ENCODE peak calls at places on chromosome 12, in six cellular contexts. A is GM12878, C is SK-N-SH, O is Panc1, K is HepG2, L is HCT116. U is an unnamed sample.

GRCh38 chr12:14772946-14773345 is 30.3 kb downstream of the WBP11 start:
- DNase-seq in A (no peak), C (no peak), O (no peak), K (no peak), L (no peak), U (no peak)

GRCh38 chr12:95633049-95633545 is 81.8 kb upstream of the USP44 start:
- DNase-seq in A (no peak), C (no peak), O (no peak), K (peak; percentile 33), L (peak; percentile 87), U (peak; percentile 9)

GRCh38 chr12:47105914-47106674 is 26.3 kb upstream of the AMIGO2 start:
- DNase-seq in A (no peak), C (no peak), O (no peak), K (no peak), L (no peak), U (no peak)

GRCh38 chr12:11807453-11807852 is 158.0 kb downstream of the ETV6 start:
- DNase-seq in A (no peak), C (no peak), O (no peak), K (no peak), L (no peak), U (no peak)

GRCh38 chr12:48165089-48166031 is 8.0 kb upstream of the ASB8 start:
- DNase-seq in A (peak; percentile 45), C (peak; percentile 67), O (peak; percentile 52), K (peak; percentile 44), L (peak; percentile 57), U (no peak)

GRCh38 chr12:122909442-122910288 is 13.7 kb upstream of the VPS37B start:
- DNase-seq in A (no peak), C (peak; percentile 69), O (no peak), K (no peak), L (no peak), U (no peak)

GRCh38 chr12:31234955-31235867 is 90.7 kb downstream of the SINHCAF start:
- DNase-seq in A (no peak), C (peak; percentile 68), O (no peak), K (peak; percentile 7), L (peak; percentile 18), U (no peak)

GRCh38 chr12:95918194-95918993 is 24.0 kb downstream of the CCDC38 start:
- DNase-seq in A (no peak), C (peak; percentile 70), O (peak; percentile 39), K (peak; percentile 71), L (peak; percentile 37), U (peak; percentile 27)

GRCh38 chr12:92552412-92553108 is 150.2 kb upstream of the PLEKHG7 start:
- DNase-seq in A (no peak), C (no peak), O (no peak), K (no peak), L (no peak), U (no peak)

GRCh38 chr12:132489602-132490239 is at the start of gene FBRSL1:
- DNase-seq in A (no peak), C (peak; percentile 100), O (no peak), K (peak; percentile 72), L (peak; percentile 49), U (peak; percentile 91)

GRCh38 chr12:29700761-29701481 is 82.8 kb downstream of the TMTC1 start:
- DNase-seq in A (no peak), C (no peak), O (no peak), K (no peak), L (no peak), U (no peak)

GRCh38 chr12:75120202-75120774 is 89.4 kb downstream of the KCNC2 start:
- DNase-seq in A (no peak), C (no peak), O (no peak), K (no peak), L (no peak), U (no peak)

GRCh38 chr12:132290203-132290540 is 39.2 kb downstream of the GALNT9 start:
- DNase-seq in A (no peak), C (no peak), O (no peak), K (no peak), L (no peak), U (no peak)

GRCh38 chr12:48053122-48053521 is 48.8 kb upstream of the COL2A1 start:
- DNase-seq in A (no peak), C (no peak), O (no peak), K (no peak), L (no peak), U (no peak)

GRCh38 chr12:9742665-9743064 is 9.8 kb upstream of the CLECL1 start:
- DNase-seq in A (no peak), C (no peak), O (no peak), K (no peak), L (no peak), U (no peak)

GRCh38 chr12:115979851-115980250 is 297.6 kb downstream of the MED13L start:
- DNase-seq in A (no peak), C (no peak), O (no peak), K (no peak), L (no peak), U (no peak)

GRCh38 chr12:115980339-115980738 is 297.2 kb downstream of the MED13L start:
- DNase-seq in A (no peak), C (no peak), O (no peak), K (no peak), L (no peak), U (no peak)

GRCh38 chr12:115984607-115985006 is 292.9 kb downstream of the MED13L start:
- DNase-seq in A (no peak), C (peak; percentile 5), O (no peak), K (no peak), L (no peak), U (no peak)

GRCh38 chr12:115979351-115979750 is 298.1 kb downstream of the MED13L start:
- DNase-seq in A (no peak), C (no peak), O (no peak), K (no peak), L (no peak), U (no peak)

DNA sequence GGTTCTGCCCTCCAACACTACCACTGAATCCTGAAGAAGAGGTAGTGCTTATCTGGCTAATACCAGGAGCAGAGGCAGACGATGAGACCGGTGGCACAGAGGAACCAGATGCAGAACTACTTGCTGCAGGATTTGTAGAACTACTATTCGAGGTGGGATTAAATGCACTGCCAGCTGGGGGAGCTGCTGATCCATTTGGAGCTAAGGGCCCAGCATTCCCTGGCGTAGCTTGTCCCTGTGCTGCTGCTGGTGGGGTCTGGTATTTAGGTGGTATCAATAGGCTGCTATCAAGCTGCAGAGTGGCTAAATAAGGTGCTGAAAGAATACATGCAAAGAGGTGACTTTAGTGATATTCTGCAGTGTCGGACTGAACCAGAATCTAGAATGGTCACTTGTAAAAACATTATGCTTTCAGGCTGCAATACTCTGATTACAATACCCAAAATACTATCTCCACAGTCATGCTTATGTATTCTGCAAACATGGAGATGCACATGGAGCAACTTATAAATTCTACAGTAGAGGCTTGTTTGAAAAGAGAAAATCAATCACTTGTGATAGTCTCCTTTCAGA is 294.2 kb downstream of the MED13L start:
- DNase-seq in A (no peak), C (no peak), O (no peak), K (peak; percentile 4), L (no peak), U (no peak)
- TF ChIP-seq CTCF in A (peak; percentile 25), C (peak; percentile 39), O (peak; percentile 79), K (peak; percentile 56), L (peak; percentile 54), U (peak; percentile 10)

GRCh38 chr12:42186793-42187192 is 42.1 kb upstream of the GXYLT1 start:
- DNase-seq in A (no peak), C (no peak), O (no peak), K (no peak), L (no peak), U (no peak)

GRCh38 chr12:42182394-42182793 is 37.7 kb upstream of the GXYLT1 start:
- DNase-seq in A (no peak), C (no peak), O (no peak), K (no peak), L (no peak), U (no peak)

GRCh38 chr12:42180990-42181611 is 36.4 kb upstream of the GXYLT1 start:
- DNase-seq in A (no peak), C (no peak), O (no peak), K (peak; percentile 50), L (no peak), U (peak; percentile 74)
- TF ChIP-seq REST in A (no peak), C (no peak), O (no peak), K (no peak), L (no peak), U (no peak)

DNA sequence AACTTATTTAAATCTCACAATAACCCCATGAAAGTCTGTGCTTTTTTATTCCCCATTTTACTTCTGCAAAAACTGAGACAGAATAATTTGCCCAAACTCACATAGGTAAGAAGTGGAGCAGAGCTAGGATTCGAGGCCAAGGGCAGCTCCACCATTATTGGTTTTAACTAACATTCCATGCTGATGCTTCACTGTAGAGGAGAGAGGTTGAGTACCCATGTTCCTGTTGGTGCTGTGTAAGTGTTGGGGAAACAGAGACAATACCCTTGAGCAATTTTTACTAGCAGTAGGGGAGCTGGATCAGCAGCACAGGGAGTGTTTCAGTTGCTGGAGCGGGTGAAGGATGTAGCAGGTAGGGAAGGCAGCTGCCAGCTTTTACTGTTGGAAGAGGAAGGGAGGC is 21.1 kb downstream of the RASSF8 start:
- DNase-seq in A (no peak), C (no peak), O (no peak), K (no peak), L (no peak), U (no peak)
- TF ChIP-seq POLR2AphosphoS5 in A (no peak), C (no peak), O (no peak), K (no peak), L (no peak), U (no peak)

DNA sequence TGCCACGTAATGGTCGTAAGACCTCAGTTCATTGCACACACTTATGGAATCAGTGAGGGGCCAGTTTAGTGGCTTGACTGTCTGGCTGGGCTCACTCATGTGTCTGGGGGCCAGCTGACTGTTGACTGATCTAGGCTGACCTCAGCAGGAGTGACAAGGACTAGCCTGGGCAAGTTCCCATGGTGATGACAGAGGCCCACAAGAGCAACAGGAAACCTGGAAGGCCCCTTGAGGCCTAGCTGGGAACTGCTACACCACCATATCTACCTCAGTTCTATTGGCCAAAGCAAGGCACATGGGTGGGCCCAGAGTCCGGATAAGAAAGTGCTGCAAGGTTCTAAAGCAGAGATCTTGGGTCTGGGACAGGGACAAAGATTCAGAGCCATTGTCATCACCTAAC is 21.3 kb upstream of the RFLNA start:
- DNase-seq in A (peak; percentile 37), C (peak; percentile 59), O (no peak), K (peak; percentile 90), L (peak; percentile 79), U (peak; percentile 23)
- TF ChIP-seq CTCF in A (peak; percentile 12), C (peak; percentile 25), O (no peak), K (peak; percentile 66), L (peak; percentile 59), U (no peak)

GRCh38 chr12:8696402-8697100 is 1.2 kb upstream of the RIMKLB start:
- DNase-seq in A (no peak), C (no peak), O (no peak), K (no peak), L (no peak), U (no peak)

GRCh38 chr12:8698830-8699330 is 1.1 kb downstream of the RIMKLB start:
- DNase-seq in A (no peak), C (no peak), O (no peak), K (no peak), L (no peak), U (no peak)

GRCh38 chr12:8697476-8698131 is at the start of gene RIMKLB:
- DNase-seq in A (no peak), C (peak; percentile 93), O (no peak), K (no peak), L (no peak), U (peak; percentile 21)

GRCh38 chr12:8698132-8698829 is 490 bp downstream of the RIMKLB start:
- DNase-seq in A (no peak), C (peak; percentile 86), O (no peak), K (no peak), L (no peak), U (no peak)

GRCh38 chr12:8697120-8697475 is 693 bp upstream of the RIMKLB start:
- DNase-seq in A (no peak), C (no peak), O (no peak), K (no peak), L (no peak), U (no peak)
- TF ChIP-seq REST in A (no peak), C (no peak), O (no peak), K (no peak), L (no peak), U (no peak)